ENCODE peak calls at places on chromosomes 4 and X, in ten cellular contexts. One of them, this sample, is unnamed.

GRCh38 chr4:178963646-178964045 is 1521.4 kb upstream of the AGA start:
- DNase-seq in lung: no peak
- DNase-seq in GM23248: no peak
- DNase-seq in psoas muscle: no peak
- DNase-seq in spleen: no peak
- DNase-seq in mammary epithelial cell: no peak
- DNase-seq in neuronal stem cell: no peak
- DNase-seq in fibroblast of lung: no peak
- DNase-seq in cardiac muscle cell: no peak
- DNase-seq in tibial nerve: no peak
- DNase-seq in this sample: no peak

GRCh38 chr4:150297861-150298474 is 219.7 kb downstream of the DCLK2 start:
- DNase-seq in psoas muscle: no peak
- DNase-seq in spleen: no peak
- DNase-seq in cardiac muscle cell: peak; percentile 62
- DNase-seq in mammary epithelial cell: peak; percentile 43
- DNase-seq in tibial nerve: peak; percentile 67
- DNase-seq in fibroblast of lung: peak; percentile 53
- DNase-seq in neuronal stem cell: peak; percentile 43
- DNase-seq in lung: no peak
- DNase-seq in GM23248: peak; percentile 71
- DNase-seq in this sample: no peak

GRCh38 chr4:155854597-155855226 is 11.4 kb downstream of the ASIC5 start:
- DNase-seq in GM23248: peak; percentile 65
- DNase-seq in tibial nerve: no peak
- DNase-seq in spleen: no peak
- DNase-seq in lung: no peak
- DNase-seq in neuronal stem cell: peak; percentile 46
- DNase-seq in fibroblast of lung: peak; percentile 79
- DNase-seq in cardiac muscle cell: no peak
- DNase-seq in mammary epithelial cell: no peak
- DNase-seq in psoas muscle: no peak
- DNase-seq in this sample: no peak

GRCh38 chrX:17377047-17377692 is 2.2 kb downstream of the NHS start:
- DNase-seq in mammary epithelial cell: peak; percentile 84
- DNase-seq in lung: no peak
- DNase-seq in GM23248: peak; percentile 77
- DNase-seq in psoas muscle: peak; percentile 21
- DNase-seq in tibial nerve: peak; percentile 16
- DNase-seq in spleen: no peak
- DNase-seq in cardiac muscle cell: peak; percentile 36
- DNase-seq in fibroblast of lung: peak; percentile 68
- DNase-seq in neuronal stem cell: peak; percentile 12
- DNase-seq in this sample: peak; percentile 13

GRCh38 chr4:142282870-142283431 is 563.1 kb downstream of the INPP4B start:
- DNase-seq in cardiac muscle cell: peak; percentile 42
- DNase-seq in lung: no peak
- DNase-seq in mammary epithelial cell: no peak
- DNase-seq in neuronal stem cell: peak; percentile 32
- DNase-seq in spleen: no peak
- DNase-seq in GM23248: peak; percentile 15
- DNase-seq in fibroblast of lung: no peak
- DNase-seq in tibial nerve: peak; percentile 60
- DNase-seq in psoas muscle: no peak
- DNase-seq in this sample: no peak

GRCh38 chr4:119105605-119106004 is 30.0 kb upstream of the MYOZ2 start:
- DNase-seq in cardiac muscle cell: no peak
- DNase-seq in GM23248: peak; percentile 28
- DNase-seq in neuronal stem cell: no peak
- DNase-seq in fibroblast of lung: no peak
- DNase-seq in lung: no peak
- DNase-seq in psoas muscle: no peak
- DNase-seq in mammary epithelial cell: no peak
- DNase-seq in tibial nerve: no peak
- DNase-seq in spleen: no peak
- DNase-seq in this sample: no peak

GRCh38 chr4:64230709-64231310 is 178.4 kb downstream of the TECRL start:
- DNase-seq in GM23248: peak; percentile 0
- DNase-seq in lung: no peak
- DNase-seq in tibial nerve: no peak
- DNase-seq in fibroblast of lung: peak; percentile 12
- DNase-seq in neuronal stem cell: peak; percentile 17
- DNase-seq in cardiac muscle cell: peak; percentile 28
- DNase-seq in psoas muscle: no peak
- DNase-seq in mammary epithelial cell: peak; percentile 6
- DNase-seq in spleen: no peak
- DNase-seq in this sample: no peak

GRCh38 chr4:72031868-72032619 is at the start of gene NPFFR2:
- DNase-seq in fibroblast of lung: peak; percentile 71
- DNase-seq in tibial nerve: no peak
- DNase-seq in mammary epithelial cell: peak; percentile 2
- DNase-seq in lung: peak; percentile 29
- DNase-seq in psoas muscle: peak; percentile 12
- DNase-seq in spleen: peak; percentile 72
- DNase-seq in cardiac muscle cell: peak; percentile 91
- DNase-seq in GM23248: no peak
- DNase-seq in neuronal stem cell: peak; percentile 29
- DNase-seq in this sample: peak; percentile 13

GRCh38 chr4:11605597-11605996 is 176.9 kb upstream of the HS3ST1 start:
- DNase-seq in mammary epithelial cell: no peak
- DNase-seq in lung: no peak
- DNase-seq in neuronal stem cell: no peak
- DNase-seq in fibroblast of lung: no peak
- DNase-seq in tibial nerve: no peak
- DNase-seq in GM23248: no peak
- DNase-seq in cardiac muscle cell: no peak
- DNase-seq in psoas muscle: no peak
- DNase-seq in spleen: no peak
- DNase-seq in this sample: no peak

GRCh38 chr4:21451032-21451431 is 497.5 kb downstream of the KCNIP4 start:
- DNase-seq in lung: no peak
- DNase-seq in neuronal stem cell: no peak
- DNase-seq in cardiac muscle cell: no peak
- DNase-seq in tibial nerve: no peak
- DNase-seq in spleen: no peak
- DNase-seq in mammary epithelial cell: peak; percentile 89
- DNase-seq in psoas muscle: no peak
- DNase-seq in fibroblast of lung: peak; percentile 84
- DNase-seq in GM23248: peak; percentile 55
- DNase-seq in this sample: no peak

GRCh38 chrX:147962476-147962875 is 18.7 kb upstream of the FMR1NB start:
- DNase-seq in tibial nerve: no peak
- DNase-seq in neuronal stem cell: no peak
- DNase-seq in lung: no peak
- DNase-seq in GM23248: no peak
- DNase-seq in cardiac muscle cell: no peak
- DNase-seq in spleen: no peak
- DNase-seq in fibroblast of lung: peak; percentile 3
- DNase-seq in psoas muscle: no peak
- DNase-seq in mammary epithelial cell: peak; percentile 61
- DNase-seq in this sample: no peak

GRCh38 chrX:136880003-136880451 is 498 bp downstream of the RBMX start:
- DNase-seq in psoas muscle: peak; percentile 30
- DNase-seq in lung: peak; percentile 28
- DNase-seq in tibial nerve: peak; percentile 17
- DNase-seq in neuronal stem cell: no peak
- DNase-seq in GM23248: peak; percentile 54
- DNase-seq in spleen: peak; percentile 79
- DNase-seq in fibroblast of lung: no peak
- DNase-seq in mammary epithelial cell: no peak
- DNase-seq in cardiac muscle cell: peak; percentile 22
- DNase-seq in this sample: peak; percentile 55

GRCh38 chr4:166675411-166675810 is 558.9 kb downstream of the SPOCK3 start:
- DNase-seq in cardiac muscle cell: no peak
- DNase-seq in fibroblast of lung: peak; percentile 83
- DNase-seq in psoas muscle: no peak
- DNase-seq in mammary epithelial cell: peak; percentile 71
- DNase-seq in tibial nerve: no peak
- DNase-seq in GM23248: peak; percentile 1
- DNase-seq in lung: no peak
- DNase-seq in spleen: no peak
- DNase-seq in neuronal stem cell: no peak
- DNase-seq in this sample: no peak

DNA sequence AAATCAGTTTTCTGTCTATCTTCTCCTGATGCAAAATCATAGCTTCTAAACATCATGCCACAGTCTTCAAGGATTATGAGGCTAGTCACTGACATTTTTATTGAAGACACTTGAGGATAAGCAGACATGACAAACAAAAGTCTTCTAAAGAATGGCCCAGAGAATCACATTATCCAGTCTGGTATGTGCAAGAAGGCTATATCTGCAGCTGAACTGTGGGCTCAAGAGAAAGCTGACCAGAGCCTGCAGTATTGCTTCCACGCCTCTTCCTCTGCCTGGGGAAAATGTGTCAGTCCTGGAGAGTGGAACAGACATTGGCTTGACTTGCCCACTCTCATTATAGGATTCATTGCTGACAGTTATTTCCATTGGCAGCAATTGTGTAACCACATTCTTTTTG is 553.5 kb downstream of the SPOCK3 start:
- DNase-seq in GM23248: no peak
- DNase-seq in lung: no peak
- DNase-seq in tibial nerve: no peak
- DNase-seq in psoas muscle: no peak
- DNase-seq in neuronal stem cell: no peak
- DNase-seq in mammary epithelial cell: no peak
- DNase-seq in cardiac muscle cell: no peak
- DNase-seq in fibroblast of lung: no peak
- DNase-seq in spleen: no peak
- DNase-seq in this sample: no peak
- H3K27ac ChIP-seq in GM23248: no peak overlapping the region
- H3K27ac ChIP-seq in lung: no peak overlapping the region
- H3K27ac ChIP-seq in tibial nerve: no peak overlapping the region
- H3K27ac ChIP-seq in psoas muscle: no peak overlapping the region
- H3K27ac ChIP-seq in neuronal stem cell: no peak overlapping the region
- H3K27ac ChIP-seq in mammary epithelial cell: no peak overlapping the region
- H3K27ac ChIP-seq in cardiac muscle cell: no peak overlapping the region
- H3K27ac ChIP-seq in fibroblast of lung: no peak overlapping the region
- H3K27ac ChIP-seq in spleen: no peak overlapping the region
- H3K27ac ChIP-seq in this sample: no peak overlapping the region

DNA sequence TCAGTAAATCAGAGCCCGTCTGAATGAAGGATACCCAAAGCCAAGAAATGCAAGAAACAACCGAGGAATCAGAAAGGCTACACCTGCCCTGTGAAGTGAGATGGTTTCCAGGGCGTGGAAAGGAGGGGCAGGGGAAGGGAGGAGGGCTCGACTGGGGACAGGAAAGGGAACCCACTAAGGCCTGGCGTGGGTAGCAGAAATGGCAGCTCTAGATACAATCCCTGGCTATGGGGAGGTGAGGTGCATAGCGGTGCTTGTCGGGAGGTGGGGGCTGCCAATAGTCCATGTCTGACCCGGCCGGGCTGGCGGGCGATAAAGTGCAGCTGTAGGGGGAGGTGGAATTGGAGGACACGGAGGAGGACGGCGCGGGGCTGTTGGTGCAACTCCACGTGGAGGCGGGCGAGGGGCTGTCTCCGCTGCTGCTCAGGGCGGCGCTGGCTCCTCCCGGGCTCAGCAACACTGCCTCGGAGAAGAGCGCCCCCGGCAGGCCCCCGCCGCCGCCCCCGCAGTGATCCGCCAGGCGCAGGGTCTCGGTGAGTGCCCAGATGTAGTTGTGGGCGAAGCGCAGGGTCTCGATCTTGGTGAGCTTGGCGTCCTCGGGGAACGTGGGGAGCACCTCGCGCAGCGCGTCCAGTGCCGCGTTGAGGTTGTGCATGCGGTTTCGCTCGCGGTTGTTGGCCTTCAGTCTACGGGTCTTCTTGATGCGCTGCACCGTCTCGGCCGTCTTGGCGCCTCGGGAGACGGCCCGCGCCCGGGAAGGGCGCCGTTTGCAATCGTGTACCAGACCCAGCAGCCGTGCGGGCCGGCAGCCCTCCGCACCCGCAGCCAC is 1.3 kb downstream of the NEUROG2 start:
- DNase-seq in neuronal stem cell: peak; percentile 39
- DNase-seq in mammary epithelial cell: no peak
- DNase-seq in psoas muscle: no peak
- DNase-seq in lung: no peak
- DNase-seq in GM23248: no peak
- DNase-seq in cardiac muscle cell: no peak
- DNase-seq in spleen: no peak
- DNase-seq in tibial nerve: no peak
- DNase-seq in fibroblast of lung: no peak
- DNase-seq in this sample: no peak
- H3K27me3 ChIP-seq in neuronal stem cell: peaks cover 93% of the 10 kb centered on the region
- H3K27me3 ChIP-seq in mammary epithelial cell: peaks cover 47% of the 10 kb centered on the region
- H3K27me3 ChIP-seq in psoas muscle: peaks cover 100% of the 10 kb centered on the region
- H3K27me3 ChIP-seq in lung: peaks cover 13% of the 10 kb centered on the region
- H3K27me3 ChIP-seq in GM23248: peaks cover 100% of the 10 kb centered on the region
- H3K27me3 ChIP-seq in cardiac muscle cell: peaks cover 100% of the 10 kb centered on the region
- H3K27me3 ChIP-seq in spleen: peaks cover 93% of the 10 kb centered on the region
- H3K27me3 ChIP-seq in tibial nerve: peaks cover 99% of the 10 kb centered on the region
- H3K27me3 ChIP-seq in fibroblast of lung: peaks cover 83% of the 10 kb centered on the region
- H3K27me3 ChIP-seq in this sample: peaks cover 32% of the 10 kb centered on the region

DNA sequence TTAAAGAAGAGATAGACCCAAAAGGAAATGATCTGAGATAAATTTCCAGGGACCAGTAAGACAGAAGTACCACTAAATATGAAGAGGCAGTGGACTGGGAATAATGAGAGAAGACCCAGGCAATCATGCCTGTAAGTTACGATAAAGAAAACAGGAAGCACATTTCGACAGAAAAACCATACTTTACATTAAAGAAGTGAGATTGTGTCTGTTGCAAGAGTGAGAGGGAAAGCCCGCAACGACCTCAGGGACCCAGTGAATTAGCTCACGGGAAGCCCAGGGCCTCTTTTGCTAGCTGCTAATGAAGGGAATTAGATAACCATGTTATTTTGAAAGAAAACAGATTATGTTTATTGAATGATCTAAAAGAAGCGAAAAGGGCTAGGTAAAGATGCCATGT is 28.9 kb upstream of the ACSL1 start:
- DNase-seq in lung: no peak
- DNase-seq in GM23248: no peak
- DNase-seq in fibroblast of lung: no peak
- DNase-seq in cardiac muscle cell: no peak
- DNase-seq in tibial nerve: peak; percentile 12
- DNase-seq in psoas muscle: no peak
- DNase-seq in mammary epithelial cell: no peak
- DNase-seq in neuronal stem cell: no peak
- DNase-seq in spleen: peak; percentile 82
- DNase-seq in this sample: no peak
- H3K4me1 ChIP-seq in lung: no peaks in the 10 kb centered on the region
- H3K4me1 ChIP-seq in GM23248: no peaks in the 10 kb centered on the region
- H3K4me1 ChIP-seq in fibroblast of lung: no peaks in the 10 kb centered on the region
- H3K4me1 ChIP-seq in cardiac muscle cell: no peaks in the 10 kb centered on the region
- H3K4me1 ChIP-seq in tibial nerve: no peaks in the 10 kb centered on the region
- H3K4me1 ChIP-seq in psoas muscle: no peaks in the 10 kb centered on the region
- H3K4me1 ChIP-seq in mammary epithelial cell: no peaks in the 10 kb centered on the region
- H3K4me1 ChIP-seq in neuronal stem cell: no peaks in the 10 kb centered on the region
- H3K4me1 ChIP-seq in spleen: peaks cover 77% of the 10 kb centered on the region
- H3K4me1 ChIP-seq in this sample: no peaks in the 10 kb centered on the region

GRCh38 chr4:3483471-3483921 is 20.4 kb downstream of the DOK7 start:
- DNase-seq in cardiac muscle cell: peak; percentile 51
- DNase-seq in psoas muscle: peak; percentile 85
- DNase-seq in tibial nerve: no peak
- DNase-seq in mammary epithelial cell: no peak
- DNase-seq in neuronal stem cell: no peak
- DNase-seq in spleen: no peak
- DNase-seq in fibroblast of lung: peak; percentile 53
- DNase-seq in lung: no peak
- DNase-seq in GM23248: peak; percentile 89
- DNase-seq in this sample: peak; percentile 70
- H3K27ac ChIP-seq in cardiac muscle cell: peak overlapping the region; percentile 53
- H3K27ac ChIP-seq in psoas muscle: peak overlapping the region; percentile 99
- H3K27ac ChIP-seq in tibial nerve: no peak overlapping the region
- H3K27ac ChIP-seq in mammary epithelial cell: peak overlapping the region; percentile 78
- H3K27ac ChIP-seq in neuronal stem cell: no peak overlapping the region
- H3K27ac ChIP-seq in spleen: peak overlapping the region; percentile 80
- H3K27ac ChIP-seq in fibroblast of lung: no peak overlapping the region
- H3K27ac ChIP-seq in lung: no peak overlapping the region
- H3K27ac ChIP-seq in GM23248: peak overlapping the region; percentile 43
- H3K27ac ChIP-seq in this sample: no peak overlapping the region